ENCODE peak calls at places on chromosomes 2 and 18, in four cellular contexts. E is K562, Z is H1, W is A549. U is an unnamed sample.

GRCh38 chr2:100588071-100588786 is 25.4 kb downstream of the PDCL3 start:
- DNase-seq in E (peak; percentile 43), Z (no peak), W (peak; percentile 38), U (no peak)

GRCh38 chr18:73735836-73736235 is 411.8 kb downstream of the FBXO15 start:
- DNase-seq in E (no peak), Z (no peak), W (no peak), U (no peak)

GRCh38 chr2:10301946-10302478 is 692 bp upstream of the HPCAL1 start:
- DNase-seq in E (no peak), Z (no peak), W (no peak), U (peak; percentile 71)

GRCh38 chr2:37323770-37324535 is 680 bp downstream of the PRKD3 start:
- DNase-seq in E (peak; percentile 51), Z (peak; percentile 67), W (peak; percentile 27), U (peak; percentile 29)

GRCh38 chr2:136034629-136035028 is 49.2 kb upstream of the DARS1 start:
- DNase-seq in E (no peak), Z (no peak), W (no peak), U (no peak)

GRCh38 chr18:47557160-47557559 is 305.7 kb upstream of the SKOR2 start:
- DNase-seq in E (no peak), Z (no peak), W (no peak), U (no peak)

GRCh38 chr2:25000503-25001328 is 29.0 kb upstream of the DNAJC27 start:
- DNase-seq in E (no peak), Z (no peak), W (no peak), U (no peak)

GRCh38 chr18:69839989-69840388 is 107.7 kb downstream of the CD226 start:
- DNase-seq in E (peak; percentile 2), Z (no peak), W (no peak), U (no peak)

GRCh38 chr2:202632682-202633081 is 2.1 kb upstream of the FAM117B start:
- DNase-seq in E (peak; percentile 36), Z (no peak), W (no peak), U (no peak)

GRCh38 chr18:31302991-31303390 is 15.0 kb upstream of the DSG1 start:
- DNase-seq in E (no peak), Z (no peak), W (peak; percentile 2), U (peak; percentile 3)

GRCh38 chr2:219723311-219723710 is 95.9 kb downstream of the SLC4A3 start:
- DNase-seq in E (no peak), Z (no peak), W (no peak), U (no peak)

GRCh38 chr18:47953471-47953931 is 23.0 kb upstream of the SMAD2 start:
- DNase-seq in E (no peak), Z (no peak), W (no peak), U (no peak)

GRCh38 chr2:107648781-107649413 is 177.8 kb upstream of the RGPD4 start:
- DNase-seq in E (peak; percentile 7), Z (no peak), W (no peak), U (no peak)

GRCh38 chr2:199624958-199625357 is 167.2 kb upstream of the SATB2 start:
- DNase-seq in E (no peak), Z (no peak), W (no peak), U (no peak)

GRCh38 chr2:166060191-166060590 is 67.6 kb downstream of the SCN1A start:
- DNase-seq in E (no peak), Z (no peak), W (no peak), U (no peak)

GRCh38 chr18:2572144-2572682 is 856 bp downstream of the NDC80 start:
- DNase-seq in E (peak; percentile 27), Z (no peak), W (no peak), U (no peak)

GRCh38 chr2:12170151-12170550 is 423.7 kb downstream of the LPIN1 start:
- DNase-seq in E (no peak), Z (no peak), W (no peak), U (no peak)

GRCh38 chr18:9854801-9855676 is 30.7 kb upstream of the TXNDC2 start:
- DNase-seq in E (no peak), Z (no peak), W (no peak), U (peak; percentile 81)

GRCh38 chr18:13377496-13377895 is 158.9 kb downstream of the LDLRAD4 start:
- DNase-seq in E (no peak), Z (no peak), W (no peak), U (no peak)

GRCh38 chr18:13375302-13376255 is 157.0 kb downstream of the LDLRAD4 start:
- DNase-seq in E (peak; percentile 5), Z (no peak), W (peak; percentile 61), U (no peak)

GRCh38 chr18:13374468-13375301 is 156.1 kb downstream of the LDLRAD4 start:
- DNase-seq in E (no peak), Z (no peak), W (no peak), U (no peak)

GRCh38 chr18:13376841-13377351 is 158.3 kb downstream of the LDLRAD4 start:
- DNase-seq in E (no peak), Z (no peak), W (no peak), U (no peak)

GRCh38 chr18:13376298-13376840 is 157.8 kb downstream of the LDLRAD4 start:
- DNase-seq in E (no peak), Z (no peak), W (no peak), U (no peak)
- TF ChIP-seq RNF2 in E (no peak), Z (no peak), W (no peak), U (no peak)

GRCh38 chr2:66236816-66237469 is 198.0 kb upstream of the MEIS1 start:
- DNase-seq in E (no peak), Z (no peak), W (no peak), U (no peak)

GRCh38 chr2:66239655-66240054 is 195.3 kb upstream of the MEIS1 start:
- DNase-seq in E (no peak), Z (no peak), W (no peak), U (no peak)

GRCh38 chr2:66237470-66238354 is 197.2 kb upstream of the MEIS1 start:
- DNase-seq in E (no peak), Z (no peak), W (no peak), U (no peak)

GRCh38 chr2:66242099-66242498 is 192.8 kb upstream of the MEIS1 start:
- DNase-seq in E (no peak), Z (no peak), W (no peak), U (no peak)

DNA sequence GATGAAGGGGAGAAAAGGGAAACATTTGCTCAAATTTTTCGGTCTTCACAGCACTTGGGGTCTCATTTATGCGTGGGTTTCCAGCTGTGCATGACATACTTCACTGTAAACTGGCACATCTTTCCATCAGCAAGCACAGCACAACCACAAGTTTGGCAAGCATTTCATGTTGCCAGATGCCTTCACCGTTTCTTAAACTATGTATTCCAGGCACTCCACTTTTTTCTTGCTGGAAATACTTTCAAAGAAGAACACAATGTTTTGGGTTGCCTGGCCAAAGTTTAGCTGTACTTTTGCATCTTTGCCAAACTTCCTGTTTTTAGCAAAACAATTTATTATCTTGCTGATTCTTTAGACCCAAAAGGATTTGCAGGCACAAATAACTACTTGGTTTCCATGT is 194.6 kb upstream of the MEIS1 start:
- DNase-seq in E (no peak), Z (no peak), W (no peak), U (no peak)
- TF ChIP-seq CHD2 in E (no peak), Z (no peak), W (no peak), U (no peak)

DNA sequence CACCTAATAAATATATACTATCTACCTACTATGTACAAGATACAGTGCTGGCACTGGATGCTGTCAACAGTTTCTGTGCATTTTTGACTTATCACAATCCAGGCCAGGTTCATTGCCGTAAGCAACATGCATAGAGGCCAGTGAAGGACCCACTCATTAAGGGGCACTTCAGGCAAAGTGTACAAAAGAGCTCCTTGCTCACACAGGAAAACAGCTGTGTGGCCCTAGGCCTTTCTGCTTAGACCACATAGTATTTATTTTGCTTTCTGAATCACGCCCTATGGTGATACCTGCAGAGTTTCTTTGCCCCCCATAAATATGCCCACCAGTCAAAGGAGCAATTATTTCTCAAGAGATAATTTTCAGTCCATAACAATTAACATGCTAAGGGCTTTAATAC is 39.6 kb upstream of the STAT4 start:
- DNase-seq in E (no peak), Z (no peak), W (no peak), U (no peak)
- TF ChIP-seq RNF2 in E (no peak), Z (no peak), W (no peak), U (no peak)

GRCh38 chr2:105580870-105581567 is 163.7 kb upstream of the NCK2 start:
- DNase-seq in E (no peak), Z (no peak), W (no peak), U (no peak)

GRCh38 chr2:105582952-105583660 is 161.6 kb upstream of the NCK2 start:
- DNase-seq in E (no peak), Z (no peak), W (no peak), U (peak; percentile 70)

GRCh38 chr2:105584437-105585010 is 160.2 kb upstream of the NCK2 start:
- DNase-seq in E (no peak), Z (no peak), W (no peak), U (no peak)

GRCh38 chr2:105578166-105578565 is 166.5 kb upstream of the NCK2 start:
- DNase-seq in E (no peak), Z (no peak), W (no peak), U (no peak)

GRCh38 chr2:105581568-105581944 is 163.2 kb upstream of the NCK2 start:
- DNase-seq in E (no peak), Z (no peak), W (no peak), U (no peak)
- TF ChIP-seq CHD2 in E (no peak), Z (no peak), W (no peak), U (no peak)

DNA sequence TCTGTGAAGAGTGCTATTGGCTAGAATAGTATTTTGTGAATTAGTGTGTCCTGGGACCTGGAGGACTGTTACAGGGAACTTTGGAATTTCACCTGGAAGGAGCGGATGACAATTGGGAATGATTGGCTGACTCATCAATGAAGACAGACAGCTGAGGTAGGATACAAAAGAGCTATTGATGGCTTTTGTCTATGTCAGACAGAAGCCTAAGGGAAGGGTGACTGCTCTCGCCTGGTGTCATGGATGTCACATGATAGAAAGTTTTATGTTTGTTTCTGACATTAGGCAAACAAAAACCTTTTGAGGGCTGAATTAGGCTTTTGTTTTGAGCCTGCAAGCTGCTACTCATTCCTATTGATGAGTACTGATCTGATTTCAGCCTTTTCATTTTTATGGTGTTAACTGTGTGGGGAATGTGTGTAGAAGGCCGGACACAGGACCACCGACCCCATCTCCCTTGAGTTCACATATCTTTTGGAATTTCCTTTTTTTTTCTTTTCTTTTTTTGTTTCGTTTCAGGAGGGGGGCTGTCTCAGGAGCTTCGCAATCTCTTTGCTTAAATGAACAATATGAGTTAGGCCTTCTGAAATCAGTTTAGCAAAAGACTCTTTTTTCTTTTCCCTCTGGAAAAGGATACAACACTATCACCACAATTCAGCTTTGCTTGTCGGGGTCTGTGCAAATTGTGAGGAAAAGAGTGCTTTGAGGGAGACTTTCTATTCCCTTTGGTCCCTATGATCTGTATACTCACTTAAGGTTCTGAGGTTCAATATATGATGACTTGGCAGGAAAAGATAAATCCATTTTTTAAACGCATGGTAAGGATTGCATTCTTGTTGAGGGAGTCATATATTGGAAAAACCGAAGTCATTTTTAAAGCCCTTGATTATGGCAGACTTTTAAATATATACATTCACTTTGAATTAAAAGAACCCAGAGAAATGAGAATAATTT is 207.9 kb upstream of the FIGN start:
- DNase-seq in E (no peak), Z (no peak), W (no peak), U (peak; percentile 96)
- TF ChIP-seq RNF2 in E (no peak), Z (no peak), W (no peak), U (no peak)

DNA sequence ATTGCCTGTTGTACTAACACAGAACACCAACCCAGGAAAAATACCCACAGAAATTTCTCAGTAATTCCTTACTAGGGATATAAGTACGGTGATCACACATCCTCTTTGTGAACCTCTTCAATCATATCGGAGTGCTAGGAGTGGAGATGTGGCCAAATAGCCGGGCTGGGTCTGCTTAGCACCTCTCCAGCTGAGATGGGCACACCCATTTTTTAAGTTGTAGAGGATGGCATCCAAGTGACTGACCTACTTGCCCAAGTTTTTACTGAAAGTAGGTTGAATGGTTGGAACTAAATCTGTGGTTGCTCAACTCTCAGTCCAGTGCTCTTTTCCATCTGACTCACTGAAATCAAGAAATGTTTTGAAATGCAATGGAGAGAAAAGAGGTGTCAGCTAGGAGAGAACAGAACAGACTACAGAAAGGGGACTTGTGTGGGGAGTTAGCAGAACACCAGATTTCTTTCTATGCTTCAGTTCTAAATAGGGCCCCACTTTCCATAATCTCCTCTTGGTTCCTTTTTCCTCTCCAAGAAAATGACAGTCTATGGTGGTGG is 68.7 kb upstream of the FSHR start:
- DNase-seq in E (no peak), Z (no peak), W (no peak), U (no peak)
- TF ChIP-seq CHD2 in E (no peak), Z (no peak), W (no peak), U (no peak)